ENCODE peak calls at places on chromosomes 5 and 9, in ten cellular contexts. One of them, this sample, is unnamed. For H3K4me1, the result is how much of the 10 kb centered on the place peaks cover.

GRCh38 chr9:131096490-131097258 is at the start of gene AIF1L:
- DNase-seq in cardiac muscle cell: peak
- DNase-seq in right lobe of liver: no peak
- DNase-seq in fibroblast of lung: no peak
- DNase-seq in CD8-positive, alpha-beta T cell: no peak
- DNase-seq in thyroid gland: peak
- DNase-seq in breast epithelium: no peak
- DNase-seq in tibial artery: peak
- DNase-seq in ovary: no peak
- DNase-seq in transverse colon: no peak
- DNase-seq in this sample: no peak

GRCh38 chr5:85311536-85311935 is 926.9 kb upstream of the EDIL3 start:
- DNase-seq in cardiac muscle cell: no peak
- DNase-seq in right lobe of liver: no peak
- DNase-seq in fibroblast of lung: no peak
- DNase-seq in CD8-positive, alpha-beta T cell: no peak
- DNase-seq in thyroid gland: no peak
- DNase-seq in breast epithelium: no peak
- DNase-seq in tibial artery: no peak
- DNase-seq in ovary: no peak
- DNase-seq in transverse colon: no peak
- DNase-seq in this sample: no peak

GRCh38 chr9:130518943-130519772 is 60.2 kb upstream of the FUBP3 start:
- DNase-seq in cardiac muscle cell: no peak
- DNase-seq in right lobe of liver: no peak
- DNase-seq in fibroblast of lung: no peak
- DNase-seq in CD8-positive, alpha-beta T cell: no peak
- DNase-seq in thyroid gland: peak
- DNase-seq in breast epithelium: no peak
- DNase-seq in tibial artery: no peak
- DNase-seq in ovary: no peak
- DNase-seq in transverse colon: no peak
- DNase-seq in this sample: no peak

GRCh38 chr5:174614500-174615135 is 109.8 kb upstream of the MSX2 start:
- DNase-seq in cardiac muscle cell: no peak
- DNase-seq in right lobe of liver: no peak
- DNase-seq in fibroblast of lung: no peak
- DNase-seq in CD8-positive, alpha-beta T cell: no peak
- DNase-seq in thyroid gland: no peak
- DNase-seq in breast epithelium: no peak
- DNase-seq in tibial artery: no peak
- DNase-seq in ovary: no peak
- DNase-seq in transverse colon: no peak
- DNase-seq in this sample: no peak

GRCh38 chr9:85368781-85369180 is 373.0 kb downstream of the AGTPBP1 start:
- DNase-seq in cardiac muscle cell: no peak
- DNase-seq in right lobe of liver: no peak
- DNase-seq in fibroblast of lung: no peak
- DNase-seq in CD8-positive, alpha-beta T cell: no peak
- DNase-seq in thyroid gland: no peak
- DNase-seq in breast epithelium: no peak
- DNase-seq in tibial artery: no peak
- DNase-seq in ovary: no peak
- DNase-seq in transverse colon: no peak
- DNase-seq in this sample: no peak

GRCh38 chr5:169906745-169907649 is 73.3 kb downstream of the INSYN2B start:
- DNase-seq in cardiac muscle cell: no peak
- DNase-seq in right lobe of liver: no peak
- DNase-seq in fibroblast of lung: peak
- DNase-seq in CD8-positive, alpha-beta T cell: no peak
- DNase-seq in thyroid gland: no peak
- DNase-seq in breast epithelium: no peak
- DNase-seq in tibial artery: no peak
- DNase-seq in ovary: no peak
- DNase-seq in transverse colon: no peak
- DNase-seq in this sample: no peak

GRCh38 chr5:77630246-77631165 is 8.0 kb downstream of the OTP start:
- DNase-seq in cardiac muscle cell: peak
- DNase-seq in right lobe of liver: no peak
- DNase-seq in fibroblast of lung: no peak
- DNase-seq in CD8-positive, alpha-beta T cell: no peak
- DNase-seq in thyroid gland: peak
- DNase-seq in breast epithelium: no peak
- DNase-seq in tibial artery: no peak
- DNase-seq in ovary: no peak
- DNase-seq in transverse colon: peak
- DNase-seq in this sample: peak

GRCh38 chr9:116096853-116097252 is 56.7 kb upstream of the PAPPA start:
- DNase-seq in cardiac muscle cell: no peak
- DNase-seq in right lobe of liver: no peak
- DNase-seq in fibroblast of lung: no peak
- DNase-seq in CD8-positive, alpha-beta T cell: no peak
- DNase-seq in thyroid gland: no peak
- DNase-seq in breast epithelium: no peak
- DNase-seq in tibial artery: no peak
- DNase-seq in ovary: no peak
- DNase-seq in transverse colon: no peak
- DNase-seq in this sample: no peak

GRCh38 chr5:79932510-79933504 is 58.3 kb downstream of the MTX3 start:
- DNase-seq in cardiac muscle cell: no peak
- DNase-seq in right lobe of liver: no peak
- DNase-seq in fibroblast of lung: no peak
- DNase-seq in CD8-positive, alpha-beta T cell: no peak
- DNase-seq in thyroid gland: no peak
- DNase-seq in breast epithelium: no peak
- DNase-seq in tibial artery: no peak
- DNase-seq in ovary: no peak
- DNase-seq in transverse colon: no peak
- DNase-seq in this sample: no peak

GRCh38 chr9:21331676-21332402 is 3.4 kb downstream of the KLHL9 start:
- DNase-seq in cardiac muscle cell: no peak
- DNase-seq in right lobe of liver: no peak
- DNase-seq in fibroblast of lung: no peak
- DNase-seq in CD8-positive, alpha-beta T cell: no peak
- DNase-seq in thyroid gland: no peak
- DNase-seq in breast epithelium: no peak
- DNase-seq in tibial artery: no peak
- DNase-seq in ovary: no peak
- DNase-seq in transverse colon: no peak
- DNase-seq in this sample: no peak

GRCh38 chr5:132557425-132557805 is 638 bp downstream of the RAD50 start:
- DNase-seq in cardiac muscle cell: peak
- DNase-seq in right lobe of liver: peak
- DNase-seq in fibroblast of lung: peak
- DNase-seq in CD8-positive, alpha-beta T cell: no peak
- DNase-seq in thyroid gland: peak
- DNase-seq in breast epithelium: no peak
- DNase-seq in tibial artery: no peak
- DNase-seq in ovary: peak
- DNase-seq in transverse colon: peak
- DNase-seq in this sample: peak

GRCh38 chr9:12708562-12709298 is 15.5 kb downstream of the TYRP1 start:
- DNase-seq in cardiac muscle cell: no peak
- DNase-seq in right lobe of liver: no peak
- DNase-seq in fibroblast of lung: peak
- DNase-seq in CD8-positive, alpha-beta T cell: no peak
- DNase-seq in thyroid gland: no peak
- DNase-seq in breast epithelium: no peak
- DNase-seq in tibial artery: no peak
- DNase-seq in ovary: no peak
- DNase-seq in transverse colon: no peak
- DNase-seq in this sample: no peak

GRCh38 chr5:90940227-90940995 is 381.8 kb downstream of the ADGRV1 start:
- DNase-seq in cardiac muscle cell: peak
- DNase-seq in right lobe of liver: no peak
- DNase-seq in fibroblast of lung: peak
- DNase-seq in CD8-positive, alpha-beta T cell: peak
- DNase-seq in thyroid gland: peak
- DNase-seq in breast epithelium: peak
- DNase-seq in tibial artery: no peak
- DNase-seq in ovary: peak
- DNase-seq in transverse colon: peak
- DNase-seq in this sample: no peak

GRCh38 chr5:57858905-57859304 is 376.3 kb upstream of the ACTBL2 start:
- DNase-seq in cardiac muscle cell: peak
- DNase-seq in right lobe of liver: no peak
- DNase-seq in fibroblast of lung: peak
- DNase-seq in CD8-positive, alpha-beta T cell: no peak
- DNase-seq in thyroid gland: no peak
- DNase-seq in breast epithelium: no peak
- DNase-seq in tibial artery: no peak
- DNase-seq in ovary: no peak
- DNase-seq in transverse colon: no peak
- DNase-seq in this sample: no peak

GRCh38 chr9:130008577-130008976 is 34.4 kb downstream of the FNBP1 start:
- DNase-seq in cardiac muscle cell: no peak
- DNase-seq in right lobe of liver: no peak
- DNase-seq in fibroblast of lung: no peak
- DNase-seq in CD8-positive, alpha-beta T cell: no peak
- DNase-seq in thyroid gland: no peak
- DNase-seq in breast epithelium: no peak
- DNase-seq in tibial artery: no peak
- DNase-seq in ovary: no peak
- DNase-seq in transverse colon: no peak
- DNase-seq in this sample: no peak

GRCh38 chr9:126198854-126199253 is 127.8 kb upstream of the MVB12B start:
- DNase-seq in cardiac muscle cell: no peak
- DNase-seq in right lobe of liver: no peak
- DNase-seq in fibroblast of lung: no peak
- DNase-seq in CD8-positive, alpha-beta T cell: no peak
- DNase-seq in thyroid gland: no peak
- DNase-seq in breast epithelium: no peak
- DNase-seq in tibial artery: no peak
- DNase-seq in ovary: no peak
- DNase-seq in transverse colon: no peak
- DNase-seq in this sample: no peak

DNA sequence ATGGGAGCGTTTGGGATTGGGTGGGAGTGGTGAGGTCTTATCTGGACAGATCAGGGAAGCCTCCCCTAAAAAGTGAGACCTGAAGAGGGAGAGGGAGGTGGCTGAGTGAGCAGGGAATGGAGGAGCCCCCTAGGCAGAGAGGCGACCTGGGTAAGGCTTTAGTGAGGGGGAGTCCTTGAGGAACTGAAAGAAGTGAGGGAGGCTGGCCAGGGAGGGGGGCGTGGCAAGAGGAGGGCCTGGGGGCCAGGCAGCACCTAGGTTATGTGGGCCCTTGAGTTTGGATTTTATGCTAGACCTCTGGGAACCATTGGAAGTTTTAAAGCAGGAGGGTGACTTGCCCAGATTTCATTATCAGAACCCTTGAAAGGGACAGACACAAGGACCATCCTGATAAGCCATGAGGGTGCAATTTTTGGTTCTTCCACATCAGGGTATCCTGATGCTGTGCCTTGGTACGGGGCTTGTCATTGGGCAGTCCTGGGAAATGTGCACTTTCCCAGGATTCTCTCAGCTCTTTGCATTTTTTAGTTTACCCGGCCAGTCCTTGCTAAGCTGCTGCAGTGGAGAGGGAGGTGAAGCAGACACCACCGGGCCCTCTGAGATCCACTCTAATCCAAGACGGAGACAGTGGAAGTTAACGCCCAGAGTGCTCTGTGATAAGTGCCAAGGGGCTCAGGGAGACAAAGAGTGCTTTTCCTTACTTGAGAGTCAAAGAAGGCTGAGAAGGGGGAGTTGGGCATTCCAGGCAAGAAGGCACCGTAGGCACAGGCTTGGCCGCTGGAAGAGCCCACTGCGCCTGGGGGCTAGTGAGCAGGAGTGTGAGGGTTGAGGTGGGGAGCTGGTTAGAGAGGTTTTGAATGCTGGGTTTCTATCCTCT is 16.1 kb downstream of the GSN start:
- DNase-seq in cardiac muscle cell: no peak
- DNase-seq in right lobe of liver: no peak
- DNase-seq in fibroblast of lung: no peak
- DNase-seq in CD8-positive, alpha-beta T cell: no peak
- DNase-seq in thyroid gland: peak
- DNase-seq in breast epithelium: no peak
- DNase-seq in tibial artery: no peak
- DNase-seq in ovary: peak
- DNase-seq in transverse colon: no peak
- DNase-seq in this sample: no peak
- H3K4me1 ChIP-seq in cardiac muscle cell: half or more
- H3K4me1 ChIP-seq in right lobe of liver: under half
- H3K4me1 ChIP-seq in fibroblast of lung: half or more
- H3K4me1 ChIP-seq in CD8-positive, alpha-beta T cell: under half
- H3K4me1 ChIP-seq in thyroid gland: half or more
- H3K4me1 ChIP-seq in breast epithelium: half or more
- H3K4me1 ChIP-seq in tibial artery: half or more
- H3K4me1 ChIP-seq in ovary: half or more
- H3K4me1 ChIP-seq in transverse colon: half or more
- H3K4me1 ChIP-seq in this sample: under half

GRCh38 chr5:94667937-94668336 is 49.5 kb downstream of the SLF1 start:
- DNase-seq in cardiac muscle cell: no peak
- DNase-seq in right lobe of liver: no peak
- DNase-seq in fibroblast of lung: no peak
- DNase-seq in CD8-positive, alpha-beta T cell: no peak
- DNase-seq in thyroid gland: no peak
- DNase-seq in breast epithelium: no peak
- DNase-seq in tibial artery: no peak
- DNase-seq in ovary: no peak
- DNase-seq in transverse colon: no peak
- DNase-seq in this sample: no peak
- H3K4me1 ChIP-seq in cardiac muscle cell: under half
- H3K4me1 ChIP-seq in right lobe of liver: under half
- H3K4me1 ChIP-seq in fibroblast of lung: under half
- H3K4me1 ChIP-seq in CD8-positive, alpha-beta T cell: under half
- H3K4me1 ChIP-seq in thyroid gland: under half
- H3K4me1 ChIP-seq in breast epithelium: under half
- H3K4me1 ChIP-seq in tibial artery: under half
- H3K4me1 ChIP-seq in ovary: under half
- H3K4me1 ChIP-seq in transverse colon: under half
- H3K4me1 ChIP-seq in this sample: under half

GRCh38 chr9:69171517-69171916 is 2.6 kb upstream of the TJP2 start:
- DNase-seq in cardiac muscle cell: no peak
- DNase-seq in right lobe of liver: no peak
- DNase-seq in fibroblast of lung: no peak
- DNase-seq in CD8-positive, alpha-beta T cell: no peak
- DNase-seq in thyroid gland: no peak
- DNase-seq in breast epithelium: no peak
- DNase-seq in tibial artery: no peak
- DNase-seq in ovary: no peak
- DNase-seq in transverse colon: no peak
- DNase-seq in this sample: no peak
- H3K4me1 ChIP-seq in cardiac muscle cell: under half
- H3K4me1 ChIP-seq in right lobe of liver: under half
- H3K4me1 ChIP-seq in fibroblast of lung: under half
- H3K4me1 ChIP-seq in CD8-positive, alpha-beta T cell: under half
- H3K4me1 ChIP-seq in thyroid gland: under half
- H3K4me1 ChIP-seq in breast epithelium: under half
- H3K4me1 ChIP-seq in tibial artery: under half
- H3K4me1 ChIP-seq in ovary: under half
- H3K4me1 ChIP-seq in transverse colon: under half
- H3K4me1 ChIP-seq in this sample: under half

DNA sequence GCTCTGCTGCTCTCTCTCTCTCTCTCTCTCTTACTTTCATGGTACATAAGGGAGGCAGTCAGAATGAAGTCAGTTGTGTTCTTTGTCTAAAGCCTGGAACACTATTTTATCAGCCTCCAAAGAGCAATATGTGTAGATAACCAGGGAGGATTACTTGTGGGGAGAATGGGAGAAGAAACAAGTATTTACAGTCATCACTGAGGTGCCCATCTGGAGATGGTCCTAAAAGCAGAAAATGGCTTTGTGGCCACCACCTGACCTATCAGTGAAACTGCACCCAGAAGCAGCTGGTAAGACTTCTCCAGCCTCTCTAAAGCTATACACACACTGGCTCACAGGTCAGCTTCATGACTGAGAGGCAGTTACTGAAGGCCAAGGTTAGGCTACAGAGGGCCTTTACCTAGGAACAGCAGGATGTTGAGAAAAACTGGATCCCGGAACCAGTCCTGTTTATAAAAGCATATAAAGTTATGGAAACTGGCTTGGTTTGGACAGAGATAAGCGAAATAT is 75.1 kb downstream of the MRPS27 start:
- DNase-seq in cardiac muscle cell: peak
- DNase-seq in right lobe of liver: no peak
- DNase-seq in fibroblast of lung: peak
- DNase-seq in CD8-positive, alpha-beta T cell: no peak
- DNase-seq in thyroid gland: no peak
- DNase-seq in breast epithelium: no peak
- DNase-seq in tibial artery: no peak
- DNase-seq in ovary: no peak
- DNase-seq in transverse colon: no peak
- DNase-seq in this sample: no peak
- H3K4me1 ChIP-seq in cardiac muscle cell: under half
- H3K4me1 ChIP-seq in right lobe of liver: under half
- H3K4me1 ChIP-seq in fibroblast of lung: under half
- H3K4me1 ChIP-seq in CD8-positive, alpha-beta T cell: under half
- H3K4me1 ChIP-seq in thyroid gland: under half
- H3K4me1 ChIP-seq in breast epithelium: under half
- H3K4me1 ChIP-seq in tibial artery: half or more
- H3K4me1 ChIP-seq in ovary: under half
- H3K4me1 ChIP-seq in transverse colon: under half
- H3K4me1 ChIP-seq in this sample: under half

This sample was measured in Peyer's patch.